ENCODE peak calls at places on chromosomes 5 and 9, in four cellular contexts. X, S, Y and O are unnamed samples.

GRCh38 chr5:171601266-171601881 is 181.9 kb downstream of the FGF18 start:
- DNase-seq in Y (no peak), S (peak; percentile 42), X (no peak), O (no peak)

GRCh38 chr5:23084815-23085214 is 231.7 kb upstream of the CDH12 start:
- DNase-seq in X (no peak), Y (no peak), S (no peak), O (no peak)

GRCh38 chr9:91178281-91179236 is 183.2 kb downstream of the AUH start:
- DNase-seq in S (no peak), Y (no peak), X (no peak), O (peak; percentile 75)

GRCh38 chr5:96288166-96288844 is 144.7 kb downstream of the PCSK1 start:
- DNase-seq in S (no peak), Y (no peak), X (no peak), O (no peak)

GRCh38 chr5:144144956-144145751 is 25.3 kb downstream of the YIPF5 start:
- DNase-seq in Y (no peak), S (peak; percentile 97), X (no peak), O (no peak)

GRCh38 chr5:34756781-34757624 is 82.0 kb upstream of the TTC23L start:
- DNase-seq in X (no peak), Y (no peak), S (no peak), O (no peak)

GRCh38 chr5:165459232-165459631 is 1953.8 kb downstream of the MAT2B start:
- DNase-seq in Y (no peak), S (no peak), X (no peak), O (no peak)

GRCh38 chr5:24401767-24402166 is 243.0 kb downstream of the CDH10 start:
- DNase-seq in S (no peak), Y (no peak), X (no peak), O (no peak)

GRCh38 chr9:132241840-132242620 is 80.2 kb downstream of the NTNG2 start:
- DNase-seq in X (no peak), S (no peak), Y (no peak), O (peak; percentile 92)

GRCh38 chr9:16335788-16336580 is 534.5 kb downstream of the BNC2 start:
- DNase-seq in S (peak; percentile 82), Y (peak; percentile 12), X (peak; percentile 93), O (no peak)

GRCh38 chr5:143161893-143162520 is 241.5 kb downstream of the NR3C1 start:
- DNase-seq in Y (no peak), S (no peak), X (peak; percentile 77), O (no peak)

GRCh38 chr9:7185612-7186011 is 427.8 kb downstream of the KDM4C start:
- DNase-seq in S (peak; percentile 57), X (no peak), Y (no peak), O (no peak)

GRCh38 chr9:132646726-132647125 is 23.1 kb downstream of the DDX31 start:
- DNase-seq in X (no peak), Y (no peak), S (no peak), O (no peak)

GRCh38 chr9:108756746-108757490 is 98.9 kb downstream of the ACTL7B start:
- DNase-seq in X (no peak), Y (no peak), S (no peak), O (no peak)

GRCh38 chr5:126512451-126512850 is 82.6 kb downstream of the ALDH7A1 start:
- DNase-seq in S (no peak), X (no peak), Y (no peak), O (no peak)

GRCh38 chr5:157193699-157194424 is 13.2 kb downstream of the ITK start:
- DNase-seq in S (no peak), Y (no peak), X (no peak), O (no peak)

GRCh38 chr5:73496984-73497457 is 1.2 kb upstream of the BTF3 start:
- DNase-seq in Y (no peak), S (peak; percentile 54), X (no peak), O (no peak)

GRCh38 chr9:105151686-105151995 is 92.8 kb upstream of the SLC44A1 start:
- DNase-seq in Y (no peak), X (no peak), S (no peak), O (no peak)

GRCh38 chr5:168603776-168604175 is 24.6 kb upstream of the PANK3 start:
- DNase-seq in X (no peak), S (no peak), Y (no peak), O (no peak)

GRCh38 chr9:130500340-130500771 is 55.6 kb downstream of the ASS1 start:
- DNase-seq in Y (no peak), S (no peak), X (no peak), O (no peak)

GRCh38 chr9:125696106-125696647 is 10.8 kb downstream of the MAPKAP1 start:
- DNase-seq in S (no peak), Y (no peak), X (no peak), O (no peak)

GRCh38 chr5:6943197-6943596 is 230.0 kb downstream of the TENT4A start:
- DNase-seq in Y (no peak), S (no peak), X (no peak), O (no peak)

GRCh38 chr5:57816108-57816507 is 333.5 kb upstream of the ACTBL2 start:
- DNase-seq in Y (no peak), S (peak; percentile 69), X (no peak), O (no peak)

GRCh38 chr9:116345817-116346216 is 192.2 kb downstream of the PAPPA start:
- DNase-seq in X (no peak), Y (no peak), S (no peak), O (no peak)

GRCh38 chr9:121447341-121447834 is 52.3 kb downstream of the GGTA1 start:
- DNase-seq in Y (no peak), X (no peak), S (no peak), O (no peak)

GRCh38 chr9:3992924-3993323 is 306.9 kb downstream of the GLIS3 start:
- DNase-seq in X (no peak), S (peak; percentile 69), Y (no peak), O (no peak)

GRCh38 chr9:88056876-88057275 is 81.4 kb downstream of the SPATA31C2 start:
- DNase-seq in Y (no peak), X (no peak), S (no peak), O (no peak)

GRCh38 chr5:145976431-145977155 is 40.2 kb downstream of the SH3RF2 start:
- DNase-seq in Y (no peak), S (peak; percentile 55), X (no peak), O (no peak)

GRCh38 chr5:55231476-55232193 is 1.8 kb downstream of the CCNO start:
- DNase-seq in Y (no peak), S (peak; percentile 52), X (no peak), O (no peak)

GRCh38 chr9:15522130-15522755 is 11.5 kb upstream of the PSIP1 start:
- DNase-seq in X (no peak), Y (no peak), S (no peak), O (no peak)

GRCh38 chr9:841371-842209 is at the start of gene DMRT1:
- DNase-seq in S (no peak), Y (no peak), X (no peak), O (peak; percentile 76)

GRCh38 chr5:79235578-79236363 is at the start of gene JMY:
- DNase-seq in Y (peak; percentile 31), S (peak; percentile 81), X (peak; percentile 94), O (peak; percentile 94)

GRCh38 chr9:93906182-93906880 is 48.8 kb downstream of the BARX1 start:
- DNase-seq in X (peak; percentile 19), S (no peak), Y (no peak), O (peak; percentile 30)

DNA sequence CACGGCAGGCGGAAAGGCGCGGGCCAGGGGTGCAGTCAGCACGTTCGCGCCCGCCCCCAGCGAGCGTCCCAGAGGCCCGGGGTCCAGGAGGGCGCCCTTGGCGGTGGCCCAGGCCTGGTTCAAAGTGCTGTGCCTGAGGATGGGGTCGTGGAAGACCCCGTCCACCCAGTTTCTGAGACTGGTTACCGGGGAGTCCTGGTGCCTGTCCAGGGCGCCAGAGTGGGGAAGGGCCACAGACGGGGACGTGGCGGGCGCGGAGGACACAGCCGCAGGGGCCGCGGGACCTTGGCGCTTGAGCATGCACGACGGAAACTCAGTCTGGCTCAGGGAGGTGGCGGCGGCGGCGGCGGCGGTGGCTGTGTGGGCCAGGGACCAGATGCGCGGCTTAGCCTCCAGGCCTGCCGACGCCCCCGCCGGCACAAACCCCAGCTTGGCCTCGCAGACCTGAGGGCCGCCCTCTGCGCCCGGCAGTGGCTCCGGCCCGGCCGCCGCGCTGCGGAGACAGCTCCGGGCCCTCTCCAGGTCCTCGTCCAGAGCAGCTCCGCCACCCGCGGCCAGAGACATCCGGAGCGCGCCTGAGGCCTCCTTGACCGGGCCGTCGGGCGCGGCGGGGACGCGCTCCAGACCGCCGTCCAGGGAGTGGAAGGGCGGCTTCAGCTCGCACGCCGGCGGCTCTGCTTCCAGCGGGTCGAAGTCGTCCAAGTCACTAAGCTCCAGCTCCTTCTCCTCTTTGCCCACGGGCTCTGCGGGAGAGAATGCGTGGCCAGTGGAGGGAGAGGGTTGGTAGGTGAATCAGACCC is 4.5 kb downstream of the IRX4 start:
- DNase-seq in Y (no peak), S (no peak), X (no peak), O (no peak)
- H3K4me3 ChIP-seq in Y (no peak overlapping the region), S (no peak overlapping the region), X (no peak overlapping the region), O (no peak overlapping the region)

DNA sequence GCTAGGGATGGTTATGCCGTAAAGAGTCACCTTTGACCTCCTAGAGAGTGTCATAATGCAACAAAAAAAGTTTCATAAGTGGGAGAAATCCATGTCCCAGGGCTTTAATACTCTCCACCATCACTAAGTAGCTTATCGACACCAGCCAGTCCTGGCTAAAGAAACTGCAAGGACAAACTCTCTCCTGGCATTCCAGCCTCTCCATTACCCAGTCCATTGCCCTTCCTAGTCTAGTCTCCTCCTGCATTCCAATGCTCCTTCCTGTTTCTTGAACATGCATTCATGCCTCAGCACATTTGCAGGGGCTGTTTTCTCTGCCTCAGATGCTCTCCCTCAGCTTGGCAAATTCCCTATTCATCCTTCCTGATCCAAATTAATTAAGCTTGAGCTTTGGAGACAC is 364.1 kb downstream of the BRINP1 start:
- DNase-seq in X (no peak), S (no peak), Y (no peak), O (no peak)
- TF ChIP-seq POLR2A in X (no peak), S (no peak), Y (no peak), O (no peak)

DNA sequence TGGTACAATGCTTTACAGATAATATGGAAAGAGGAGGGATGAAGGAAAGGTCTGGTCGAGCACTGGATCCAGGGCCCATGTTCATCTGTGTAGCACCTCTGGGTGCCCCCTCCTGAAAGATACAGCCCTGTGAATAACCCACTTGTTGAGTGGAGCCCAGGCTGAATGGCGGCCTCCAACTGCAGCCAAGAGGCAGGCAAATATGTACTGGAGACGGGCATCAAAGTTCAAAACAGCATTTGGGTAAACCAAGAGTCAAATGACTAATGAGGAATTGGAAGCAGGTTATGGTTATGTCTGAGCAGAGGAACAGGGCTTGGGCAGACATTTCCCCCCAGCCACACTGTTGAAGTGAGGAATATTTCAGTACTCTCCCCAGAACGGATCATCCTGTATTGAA is 1.1 kb downstream of the C9 start:
- DNase-seq in S (no peak), Y (no peak), X (no peak), O (no peak)
- H3K4me3 ChIP-seq in S (no peak overlapping the region), Y (no peak overlapping the region), X (no peak overlapping the region), O (no peak overlapping the region)

GRCh38 chr5:14019768-14020167 is 75.3 kb upstream of the DNAH5 start:
- DNase-seq in S (no peak), X (no peak), Y (no peak), O (no peak)

GRCh38 chr5:14011089-14012004 is 66.9 kb upstream of the DNAH5 start:
- DNase-seq in S (peak; percentile 89), X (peak; percentile 92), Y (no peak), O (peak; percentile 93)

GRCh38 chr5:14017904-14018303 is 73.4 kb upstream of the DNAH5 start:
- DNase-seq in Y (no peak), S (no peak), X (no peak), O (no peak)

DNA sequence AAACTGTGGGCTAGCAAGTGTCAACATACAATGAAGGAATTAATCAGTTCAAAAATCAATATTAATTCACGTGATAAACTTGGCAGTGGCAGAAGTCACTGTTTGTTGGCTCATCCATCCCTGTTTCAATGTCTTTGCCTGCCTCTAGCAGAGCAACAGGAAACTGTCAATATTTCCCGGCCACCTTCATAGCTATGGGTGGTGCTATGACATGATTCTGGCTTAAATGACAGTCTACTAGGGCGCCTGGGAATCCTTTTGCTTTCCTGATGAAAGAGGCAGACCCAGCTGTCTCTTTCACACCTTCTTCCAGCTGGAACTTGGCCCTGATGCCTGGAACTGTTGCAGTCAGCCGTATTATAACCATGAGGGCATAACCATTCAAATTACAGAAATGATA is 72.1 kb upstream of the DNAH5 start:
- DNase-seq in X (no peak), S (no peak), Y (no peak), O (no peak)
- TF ChIP-seq POLR2A in X (no peak), S (no peak), Y (no peak), O (no peak)